ENCODE peak calls at places on chromosome 14, in ten cellular contexts. B is lung, T is hepatocyte, G is GM12878, D is PC-9, Q is A673, X is tibial nerve, C is Karpas-422, R is cardiac muscle cell, N is endothelial cell of umbilical vein. Z is an unnamed sample.

GRCh38 chr14:104690266-104690711 is 871 bp downstream of the INF2 start:
- DNase-seq in B (no peak), T (no peak), G (no peak), D (peak; percentile 22), Q (no peak), X (no peak), C (no peak), R (no peak), N (no peak), Z (peak; percentile 24)

GRCh38 chr14:26863736-26864135 is 265.9 kb upstream of the NOVA1 start:
- DNase-seq in B (no peak), T (no peak), G (no peak), D (no peak), Q (no peak), X (no peak), C (no peak), R (peak; percentile 60), N (peak; percentile 45), Z (no peak)

GRCh38 chr14:83744901-83745300 is 1785.0 kb upstream of the FLRT2 start:
- DNase-seq in B (no peak), T (no peak), G (no peak), D (no peak), Q (no peak), X (no peak), C (no peak), R (no peak), N (peak; percentile 37), Z (no peak)

GRCh38 chr14:72948481-72949138 is 22.3 kb downstream of the DCAF4 start:
- DNase-seq in B (peak; percentile 52), T (peak; percentile 79), G (peak; percentile 11), D (peak; percentile 62), Q (peak; percentile 64), X (peak; percentile 87), C (peak; percentile 86), R (peak; percentile 75), N (peak; percentile 73), Z (peak; percentile 88)

GRCh38 chr14:66563731-66564130 is 55.8 kb downstream of the GPHN start:
- DNase-seq in B (no peak), T (no peak), G (no peak), D (no peak), Q (no peak), X (no peak), C (no peak), R (no peak), N (no peak), Z (no peak)

GRCh38 chr14:63993992-63994391 is 141.2 kb downstream of the SYNE2 start:
- DNase-seq in B (no peak), T (no peak), G (no peak), D (no peak), Q (no peak), X (no peak), C (peak; percentile 64), R (peak; percentile 5), N (peak; percentile 16), Z (peak; percentile 5)

GRCh38 chr14:21521526-21521925 is 4.6 kb downstream of the SALL2 start:
- DNase-seq in B (peak; percentile 59), T (no peak), G (no peak), D (no peak), Q (no peak), X (peak; percentile 19), C (no peak), R (peak; percentile 82), N (no peak), Z (peak; percentile 36)

GRCh38 chr14:61875483-61875882 is 113.3 kb downstream of the SNAPC1 start:
- DNase-seq in B (no peak), T (no peak), G (no peak), D (no peak), Q (no peak), X (no peak), C (no peak), R (no peak), N (no peak), Z (no peak)

GRCh38 chr14:31449971-31450610 is 7.2 kb downstream of the DTD2 start:
- DNase-seq in B (no peak), T (peak; percentile 33), G (no peak), D (no peak), Q (peak; percentile 61), X (no peak), C (peak; percentile 87), R (peak; percentile 65), N (peak; percentile 66), Z (peak; percentile 78)

GRCh38 chr14:95515523-95516517 is 630 bp downstream of the SYNE3 start:
- DNase-seq in B (no peak), T (peak; percentile 81), G (no peak), D (no peak), Q (peak; percentile 82), X (no peak), C (peak; percentile 88), R (peak; percentile 60), N (peak; percentile 49), Z (peak; percentile 80)

GRCh38 chr14:50233335-50234250 is 2.2 kb upstream of the SOS2 start:
- DNase-seq in B (no peak), T (no peak), G (no peak), D (no peak), Q (no peak), X (no peak), C (no peak), R (no peak), N (no peak), Z (no peak)

GRCh38 chr14:61570188-61570960 is 124.9 kb upstream of the HIF1A start:
- DNase-seq in B (no peak), T (no peak), G (no peak), D (peak; percentile 51), Q (no peak), X (no peak), C (no peak), R (peak; percentile 56), N (no peak), Z (no peak)

GRCh38 chr14:76589246-76589645 is 172.0 kb upstream of the VASH1 start:
- DNase-seq in B (no peak), T (no peak), G (no peak), D (no peak), Q (no peak), X (no peak), C (no peak), R (no peak), N (no peak), Z (no peak)

GRCh38 chr14:91029451-91030217 is 30.8 kb downstream of the RPS6KA5 start:
- DNase-seq in B (no peak), T (no peak), G (no peak), D (no peak), Q (no peak), X (no peak), C (no peak), R (no peak), N (peak; percentile 32), Z (no peak)

GRCh38 chr14:23186913-23187654 is 3.6 kb upstream of the SLC7A8 start:
- DNase-seq in B (no peak), T (peak; percentile 75), G (peak; percentile 5), D (peak; percentile 20), Q (peak; percentile 76), X (peak; percentile 77), C (peak; percentile 81), R (peak; percentile 86), N (peak; percentile 81), Z (peak; percentile 88)

GRCh38 chr14:67438969-67439368 is 27.0 kb upstream of the PLEK2 start:
- DNase-seq in B (no peak), T (no peak), G (no peak), D (no peak), Q (no peak), X (no peak), C (no peak), R (no peak), N (no peak), Z (no peak)

DNA sequence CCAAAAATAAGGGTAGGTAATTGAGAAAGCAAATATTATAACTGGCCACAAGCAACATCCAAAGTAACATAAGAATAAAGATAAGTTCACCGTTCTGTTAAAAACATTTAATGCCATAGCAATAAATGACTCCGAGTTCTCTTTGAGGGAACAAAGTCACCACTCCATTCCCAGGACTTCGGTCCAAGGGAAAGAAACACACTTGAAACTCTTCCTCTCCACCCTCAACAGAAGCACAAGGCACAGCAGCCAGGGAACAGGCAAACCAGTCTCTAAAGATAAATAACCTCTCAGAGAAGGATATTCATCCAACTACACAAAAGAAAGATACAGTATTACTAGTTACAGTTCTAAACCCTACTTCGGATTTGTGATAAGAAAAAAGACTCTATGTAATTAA is 2.5 kb downstream of the SETD3 start:
- DNase-seq in B (no peak), T (no peak), G (no peak), D (no peak), Q (no peak), X (no peak), C (no peak), R (no peak), N (no peak), Z (no peak)
- H3K4me1 ChIP-seq in B (peaks cover 6% of the 10 kb centered on the region), T (peaks cover 35% of the 10 kb centered on the region), G (peaks cover 6% of the 10 kb centered on the region), D (peaks cover 22% of the 10 kb centered on the region), Q (peaks cover 45% of the 10 kb centered on the region), X (peaks cover 27% of the 10 kb centered on the region), C (peaks cover 68% of the 10 kb centered on the region), R (peaks cover 23% of the 10 kb centered on the region), N (peaks cover 22% of the 10 kb centered on the region), Z (peaks cover 45% of the 10 kb centered on the region)

DNA sequence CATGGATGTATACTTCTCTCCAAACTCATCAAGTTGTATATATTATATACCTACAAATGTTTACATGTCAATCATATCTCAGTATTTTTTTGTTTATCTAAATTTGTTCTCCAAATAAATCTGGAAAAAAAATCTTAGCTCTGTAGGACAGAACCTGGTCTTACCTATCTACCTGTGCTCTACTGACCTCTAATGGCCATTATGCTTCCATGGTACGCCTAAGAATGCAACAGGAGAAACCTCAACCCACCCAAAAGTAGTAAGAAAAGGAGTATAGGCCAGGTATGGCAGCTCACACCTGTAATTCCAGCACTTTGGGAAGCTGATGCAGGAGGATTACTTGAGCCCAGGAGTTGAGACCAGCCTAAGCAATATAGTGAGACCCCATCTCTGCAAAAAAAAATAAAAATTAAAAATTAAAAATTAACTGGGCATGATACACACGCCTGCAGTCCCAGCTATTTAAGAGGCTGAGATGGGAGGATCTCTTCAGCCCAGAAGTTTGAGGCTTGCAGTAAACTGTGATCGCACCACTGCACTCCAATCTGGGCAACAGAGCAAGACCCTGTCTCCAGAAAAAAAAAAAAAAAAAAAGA is 8.7 kb downstream of the OR11H4 start:
- DNase-seq in B (no peak), T (no peak), G (no peak), D (no peak), Q (peak; percentile 21), X (no peak), C (peak; percentile 78), R (no peak), N (no peak), Z (no peak)
- H3K9me3 ChIP-seq in B (peaks cover 3% of the 10 kb centered on the region), T (no peaks in the 10 kb centered on the region), G (no peaks in the 10 kb centered on the region), D (no peaks in the 10 kb centered on the region), Q (no peaks in the 10 kb centered on the region), X (peaks cover 26% of the 10 kb centered on the region), C (peaks cover 3% of the 10 kb centered on the region), R (peaks cover 3% of the 10 kb centered on the region), N (peaks cover 2% of the 10 kb centered on the region), Z (peaks cover 2% of the 10 kb centered on the region)

GRCh38 chr14:70663707-70664179 is 22.0 kb downstream of the TTC9 start:
- DNase-seq in B (no peak), T (no peak), G (peak; percentile 90), D (no peak), Q (no peak), X (no peak), C (no peak), R (peak; percentile 3), N (no peak), Z (peak; percentile 2)
- H3K4me1 ChIP-seq in B (peaks cover 12% of the 10 kb centered on the region), T (peaks cover 21% of the 10 kb centered on the region), G (peaks cover 93% of the 10 kb centered on the region), D (peaks cover 71% of the 10 kb centered on the region), Q (peaks cover 27% of the 10 kb centered on the region), X (peaks cover 18% of the 10 kb centered on the region), C (peaks cover 37% of the 10 kb centered on the region), R (no peaks in the 10 kb centered on the region), N (no peaks in the 10 kb centered on the region), Z (peaks cover 5% of the 10 kb centered on the region)

DNA sequence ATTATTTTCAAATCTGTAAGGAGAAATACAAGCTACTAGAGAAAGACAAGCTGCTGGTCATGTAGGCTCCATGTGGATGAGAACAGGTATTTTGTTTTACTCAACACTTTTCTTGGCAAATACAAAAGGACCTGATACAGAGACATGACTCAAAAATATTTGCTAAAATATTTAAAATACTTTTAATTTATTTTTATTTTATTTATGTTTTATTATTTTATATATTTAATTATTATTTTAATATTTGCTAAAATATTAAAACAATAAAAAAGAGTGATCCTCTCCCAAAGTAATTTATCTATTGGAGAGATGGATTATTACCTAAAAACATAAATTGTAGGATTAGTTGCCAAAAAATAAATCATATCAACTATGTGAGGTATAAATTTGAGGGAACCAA is 808.9 kb upstream of the SEL1L start:
- DNase-seq in B (no peak), T (no peak), G (no peak), D (no peak), Q (no peak), X (no peak), C (no peak), R (no peak), N (no peak), Z (no peak)
- H3K9me3 ChIP-seq in B (peaks cover 4% of the 10 kb centered on the region), T (no peaks in the 10 kb centered on the region), G (no peaks in the 10 kb centered on the region), D (no peaks in the 10 kb centered on the region), Q (peaks cover 6% of the 10 kb centered on the region), X (no peaks in the 10 kb centered on the region), C (peaks cover 62% of the 10 kb centered on the region), R (no peaks in the 10 kb centered on the region), N (no peaks in the 10 kb centered on the region), Z (no peaks in the 10 kb centered on the region)

Z was measured in adipocyte.